ENCODE peak calls at places on chromosomes 13 and 19, in five cellular contexts. One of them, this sample, is unnamed.

GRCh38 chr13:59861676-59862075 is 302.1 kb downstream of the DIAPH3 start:
- DNase-seq in amygdala: no peak
- DNase-seq in glutamatergic neuron: no peak
- DNase-seq in GM23248: no peak
- DNase-seq in colonic mucosa: no peak
- DNase-seq in this sample: no peak

GRCh38 chr19:50203281-50204080 is at the start of gene MYH14:
- DNase-seq in amygdala: peak
- DNase-seq in glutamatergic neuron: peak
- DNase-seq in GM23248: peak
- DNase-seq in colonic mucosa: peak
- DNase-seq in this sample: no peak

GRCh38 chr13:82688400-82688999 is 1193.8 kb downstream of the SLITRK1 start:
- DNase-seq in amygdala: no peak
- DNase-seq in glutamatergic neuron: no peak
- DNase-seq in GM23248: no peak
- DNase-seq in colonic mucosa: no peak
- DNase-seq in this sample: no peak

GRCh38 chr13:59744747-59745394 is 418.9 kb downstream of the DIAPH3 start:
- DNase-seq in amygdala: no peak
- DNase-seq in glutamatergic neuron: no peak
- DNase-seq in GM23248: peak
- DNase-seq in colonic mucosa: no peak
- DNase-seq in this sample: no peak

GRCh38 chr13:52862358-52863206 is 14.1 kb upstream of the PCDH8 start:
- DNase-seq in amygdala: no peak
- DNase-seq in glutamatergic neuron: peak
- DNase-seq in GM23248: peak
- DNase-seq in colonic mucosa: peak
- DNase-seq in this sample: no peak

GRCh38 chr19:19491321-19492025 is 23.9 kb downstream of the TSSK6 start:
- DNase-seq in amygdala: no peak
- DNase-seq in glutamatergic neuron: no peak
- DNase-seq in GM23248: no peak
- DNase-seq in colonic mucosa: no peak
- DNase-seq in this sample: no peak

GRCh38 chr19:14686411-14686810 is 3.4 kb upstream of the ZNF333 start:
- DNase-seq in amygdala: no peak
- DNase-seq in glutamatergic neuron: no peak
- DNase-seq in GM23248: peak
- DNase-seq in colonic mucosa: no peak
- DNase-seq in this sample: peak

GRCh38 chr19:23547816-23548430 is 139.1 kb downstream of the ZNF675 start:
- DNase-seq in amygdala: no peak
- DNase-seq in glutamatergic neuron: no peak
- DNase-seq in GM23248: no peak
- DNase-seq in colonic mucosa: no peak
- DNase-seq in this sample: no peak

GRCh38 chr13:107883561-107884175 is 331.7 kb downstream of the LIG4 start:
- DNase-seq in amygdala: no peak
- DNase-seq in glutamatergic neuron: no peak
- DNase-seq in GM23248: peak
- DNase-seq in colonic mucosa: no peak
- DNase-seq in this sample: no peak

GRCh38 chr13:24032674-24033073 is 127.8 kb upstream of the SPATA13 start:
- DNase-seq in amygdala: no peak
- DNase-seq in glutamatergic neuron: no peak
- DNase-seq in GM23248: peak
- DNase-seq in colonic mucosa: no peak
- DNase-seq in this sample: no peak

GRCh38 chr19:13461536-13461935 is 44.7 kb downstream of the CACNA1A start:
- DNase-seq in amygdala: no peak
- DNase-seq in glutamatergic neuron: no peak
- DNase-seq in GM23248: no peak
- DNase-seq in colonic mucosa: no peak
- DNase-seq in this sample: no peak

GRCh38 chr13:114142640-114143490 is 10.4 kb upstream of the RASA3 start:
- DNase-seq in amygdala: no peak
- DNase-seq in glutamatergic neuron: no peak
- DNase-seq in GM23248: no peak
- DNase-seq in colonic mucosa: peak
- DNase-seq in this sample: peak

This sample was measured in activated effector memory CD4-positive, alpha-beta T cell treated with anti-CD3 and anti-CD28 coated beads, Interleukin-2, amount 50 U/mL, for 16 hours.